ENCODE peak calls at places on chromosome 17, in eight cellular contexts. R is BJ; D is RWPE1; G is activated naive CD4-positive, alpha-beta T cell; E is NCI-H1436; L is lower lobe of right lung; B is activated effector memory CD4-positive, alpha-beta T cell treated with Interleukin-2 at 50 U/mL for 16 hours; F is HuH-7. K is an unnamed sample.

GRCh38 chr17:42706732-42707131 is 24.4 kb downstream of the CNTNAP1 start:
- DNase-seq in L (no peak), D (no peak), E (no peak), B (peak), G (no peak), F (no peak), R (no peak), K (no peak)

GRCh38 chr17:4474093-4474492 is 24.6 kb upstream of the SPNS2 start:
- DNase-seq in B (no peak), F (no peak), E (no peak), L (no peak), R (no peak), D (no peak), G (no peak), K (no peak)

GRCh38 chr17:65515959-65516948 is 45.2 kb downstream of the AXIN2 start:
- DNase-seq in D (no peak), R (no peak), E (peak), F (no peak), G (no peak), B (no peak), L (no peak), K (peak)

GRCh38 chr17:81295678-81296381 is 723 bp upstream of the SLC38A10 start:
- DNase-seq in L (peak), B (peak), D (peak), E (peak), R (no peak), G (no peak), F (peak), K (no peak)

GRCh38 chr17:284676-285355 is 67.8 kb downstream of the RPH3AL start:
- DNase-seq in L (peak), D (no peak), G (no peak), R (no peak), B (no peak), E (no peak), F (no peak), K (no peak)

GRCh38 chr17:1787301-1787902 is 25.5 kb downstream of the SERPINF1 start:
- DNase-seq in E (no peak), L (peak), F (no peak), D (peak), R (peak), B (no peak), G (no peak), K (no peak)

GRCh38 chr17:78991017-78991783 is 11.5 kb upstream of the LGALS3BP start:
- DNase-seq in D (no peak), R (no peak), G (no peak), E (no peak), F (no peak), L (peak), B (no peak), K (no peak)

GRCh38 chr17:77568540-77568939 is 390.0 kb upstream of the TNRC6C start:
- DNase-seq in E (no peak), L (no peak), R (no peak), G (no peak), D (no peak), F (no peak), B (no peak), K (no peak)

GRCh38 chr17:47644324-47644723 is 5.4 kb upstream of the KPNB1 start:
- DNase-seq in R (no peak), E (no peak), B (no peak), D (no peak), L (peak), F (no peak), G (no peak), K (no peak)

GRCh38 chr17:79478051-79478461 is 132.8 kb downstream of the RBFOX3 start:
- DNase-seq in G (no peak), B (no peak), E (no peak), F (no peak), D (peak), L (no peak), R (no peak), K (no peak)

K was measured in NCI-H1092.